ENCODE peak calls at places on chromosome 16, in six cellular contexts. D is fibroblast of lung, K is neural progenitor cell, J is DND-41, V is endothelial cell of umbilical vein, Y is PC-3. B is an unnamed sample.

GRCh38 chr16:53094013-53094630 is 39.3 kb downstream of the CHD9 start:
- DNase-seq in J (peak), D (no peak), V (peak), K (no peak), Y (peak), B (peak)

GRCh38 chr16:17364319-17365210 is 106.2 kb downstream of the XYLT1 start:
- DNase-seq in V (no peak), K (no peak), J (peak), D (peak), Y (no peak), B (no peak)

GRCh38 chr16:72805486-72805885 is 242.4 kb downstream of the ZFHX3 start:
- DNase-seq in V (no peak), K (no peak), Y (no peak), D (no peak), J (no peak), B (no peak)

GRCh38 chr16:65274576-65274975 is 152.7 kb upstream of the CDH11 start:
- DNase-seq in V (no peak), D (no peak), J (no peak), K (no peak), Y (peak), B (no peak)

GRCh38 chr16:17379121-17379571 is 91.6 kb downstream of the XYLT1 start:
- DNase-seq in Y (no peak), J (no peak), V (no peak), D (peak), K (no peak), B (no peak)

GRCh38 chr16:83995756-83996155 is 27.7 kb downstream of the NECAB2 start:
- DNase-seq in J (no peak), K (peak), D (peak), Y (no peak), V (no peak), B (peak)

GRCh38 chr16:49828545-49829267 is 27.2 kb downstream of the ZNF423 start:
- DNase-seq in Y (no peak), J (no peak), V (no peak), K (no peak), D (no peak), B (no peak)

GRCh38 chr16:27234603-27235002 is 31.3 kb downstream of the KDM8 start:
- DNase-seq in V (no peak), Y (no peak), J (no peak), D (no peak), K (no peak), B (no peak)

GRCh38 chr16:84603115-84603816 is 14.6 kb downstream of the COTL1 start:
- DNase-seq in V (peak), D (peak), J (no peak), Y (peak), K (no peak), B (peak)

GRCh38 chr16:1180772-1181714 is 28.1 kb downstream of the CACNA1H start:
- DNase-seq in K (peak), J (no peak), Y (no peak), V (no peak), D (no peak), B (no peak)

GRCh38 chr16:80150978-80151705 is 389.7 kb upstream of the DYNLRB2 start:
- DNase-seq in V (no peak), D (no peak), J (no peak), Y (no peak), K (no peak), B (no peak)
- H3K9ac ChIP-seq in V (no peak), D (no peak), J (no peak), Y (no peak), K (no peak), B (no peak)

GRCh38 chr16:16062023-16062932 is 112.9 kb downstream of the ABCC1 start:
- DNase-seq in V (no peak), D (peak), J (peak), Y (no peak), K (peak), B (no peak)
- H3K9ac ChIP-seq in V (no peak), D (peak), J (no peak), Y (no peak), K (no peak), B (no peak)

DNA sequence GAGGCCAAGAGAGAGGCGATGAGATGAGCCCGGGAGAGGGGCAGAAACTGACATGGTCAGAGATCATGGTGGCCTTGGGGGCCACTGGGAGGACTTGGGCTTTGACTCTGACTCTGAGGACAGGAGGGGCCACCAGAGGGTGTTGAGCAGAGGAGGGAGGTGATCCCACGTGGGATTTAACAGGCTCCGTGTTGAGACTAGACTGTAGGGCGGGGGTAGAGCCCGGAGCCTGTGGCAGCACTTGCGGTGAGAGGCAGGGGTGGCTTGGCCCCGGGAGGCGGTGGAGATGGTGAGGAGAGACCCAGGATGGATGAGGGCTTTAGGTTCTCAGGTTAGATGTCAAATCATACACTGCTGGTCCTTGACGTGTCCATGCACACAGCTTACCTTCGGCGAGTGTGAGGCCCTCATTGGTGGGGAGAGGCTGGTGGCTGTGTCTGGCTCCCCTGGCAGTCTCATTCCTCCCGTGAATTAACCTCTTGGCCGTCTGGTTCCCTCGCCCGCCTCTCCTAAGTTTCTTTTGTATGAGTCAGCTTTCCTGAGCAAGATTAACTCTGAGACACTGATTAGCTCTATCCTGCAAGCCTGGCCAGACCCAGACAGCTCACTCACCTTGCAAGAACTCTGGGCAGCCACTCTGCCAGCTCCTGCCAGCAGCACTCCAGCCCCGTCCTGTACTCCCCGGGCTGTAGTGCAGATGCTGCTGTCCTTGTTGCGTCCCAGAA is 39.7 kb downstream of the VPS35L start:
- DNase-seq in V (peak), J (no peak), Y (peak), D (peak), K (no peak), B (no peak)
- H3K9ac ChIP-seq in V (no peak), J (no peak), Y (no peak), D (no peak), K (no peak), B (no peak)

GRCh38 chr16:30609928-30610839 is at the start of gene ZNF689:
- DNase-seq in K (peak), Y (peak), V (peak), D (peak), J (peak), B (peak)
- H3K9ac ChIP-seq in K (peak), Y (peak), V (peak), D (peak), J (peak), B (peak)

GRCh38 chr16:67256701-67257230 is 8.0 kb downstream of the SLC9A5 start:
- DNase-seq in J (no peak), K (no peak), D (no peak), V (no peak), Y (no peak), B (no peak)

GRCh38 chr16:67258160-67258835 is 9.5 kb downstream of the SLC9A5 start:
- DNase-seq in Y (no peak), K (no peak), V (peak), D (no peak), J (no peak), B (no peak)

GRCh38 chr16:67257486-67258159 is 8.8 kb downstream of the SLC9A5 start:
- DNase-seq in V (no peak), D (no peak), Y (no peak), J (no peak), K (no peak), B (no peak)

GRCh38 chr16:67260426-67261063 is 11.8 kb downstream of the SLC9A5 start:
- DNase-seq in V (peak), K (peak), J (no peak), Y (peak), D (peak), B (peak)

DNA sequence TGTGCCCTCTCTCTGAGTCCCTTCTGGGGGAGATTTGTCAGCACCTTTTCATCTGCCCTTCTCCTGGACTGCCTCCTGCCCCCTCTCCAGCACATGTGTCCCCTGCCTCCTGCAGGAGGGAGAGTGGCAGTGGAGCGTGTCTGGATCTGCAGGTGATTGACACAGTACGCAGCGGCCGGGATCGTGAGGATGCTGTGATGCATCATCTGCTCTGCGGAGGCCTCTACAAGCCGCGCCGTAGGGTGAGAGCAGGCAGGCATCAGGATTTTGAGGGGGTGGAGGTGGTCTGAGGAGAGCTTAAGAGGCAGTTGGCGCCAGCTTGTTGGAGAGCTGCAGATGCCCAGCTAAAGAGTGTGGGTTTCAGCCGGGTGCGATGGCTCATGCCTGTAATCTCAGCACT is 10.9 kb downstream of the SLC9A5 start:
- DNase-seq in V (no peak), K (no peak), D (no peak), Y (no peak), J (no peak), B (no peak)
- H3K9ac ChIP-seq in V (no peak), K (no peak), D (no peak), Y (no peak), J (no peak), B (no peak)

GRCh38 chr16:55488306-55488705 is 9.3 kb downstream of the MMP2 start:
- DNase-seq in D (no peak), V (peak), K (no peak), J (no peak), Y (no peak), B (no peak)

GRCh38 chr16:55489956-55490265 is 10.9 kb downstream of the MMP2 start:
- DNase-seq in Y (no peak), K (no peak), J (no peak), V (no peak), D (no peak), B (no peak)

GRCh38 chr16:55489119-55489955 is 10.3 kb downstream of the MMP2 start:
- DNase-seq in D (no peak), Y (no peak), V (no peak), K (no peak), J (no peak), B (no peak)

GRCh38 chr16:55491691-55492090 is 12.7 kb downstream of the MMP2 start:
- DNase-seq in J (no peak), K (no peak), D (no peak), Y (no peak), V (no peak), B (peak)

GRCh38 chr16:55490301-55490700 is 11.3 kb downstream of the MMP2 start:
- DNase-seq in V (no peak), K (no peak), Y (no peak), D (no peak), J (no peak), B (no peak)
- H3K9ac ChIP-seq in V (no peak), K (no peak), Y (no peak), D (no peak), J (no peak), B (no peak)

GRCh38 chr16:14244344-14245010 is 173.4 kb downstream of the MRTFB start:
- DNase-seq in V (no peak), K (no peak), Y (no peak), D (peak), J (no peak), B (no peak)
- H3K9ac ChIP-seq in V (no peak), K (no peak), Y (no peak), D (no peak), J (no peak), B (no peak)

GRCh38 chr16:89176147-89176690 is 4.7 kb downstream of the CDH15 start:
- DNase-seq in J (no peak), V (no peak), D (no peak), K (no peak), Y (no peak), B (no peak)
- H3K9ac ChIP-seq in J (no peak), V (no peak), D (no peak), K (no peak), Y (no peak), B (no peak)

GRCh38 chr16:46882304-46882939 is 1.7 kb upstream of the GPT2 start:
- DNase-seq in J (no peak), V (no peak), D (no peak), Y (no peak), K (no peak), B (no peak)

GRCh38 chr16:46884513-46885293 is 541 bp downstream of the GPT2 start:
- DNase-seq in K (peak), D (no peak), V (peak), J (no peak), Y (no peak), B (no peak)

GRCh38 chr16:46883353-46883689 is 841 bp upstream of the GPT2 start:
- DNase-seq in K (peak), V (no peak), D (no peak), Y (no peak), J (no peak), B (peak)

GRCh38 chr16:46883690-46884512 is at the start of gene GPT2:
- DNase-seq in V (peak), D (peak), J (peak), Y (peak), K (peak), B (peak)

DNA sequence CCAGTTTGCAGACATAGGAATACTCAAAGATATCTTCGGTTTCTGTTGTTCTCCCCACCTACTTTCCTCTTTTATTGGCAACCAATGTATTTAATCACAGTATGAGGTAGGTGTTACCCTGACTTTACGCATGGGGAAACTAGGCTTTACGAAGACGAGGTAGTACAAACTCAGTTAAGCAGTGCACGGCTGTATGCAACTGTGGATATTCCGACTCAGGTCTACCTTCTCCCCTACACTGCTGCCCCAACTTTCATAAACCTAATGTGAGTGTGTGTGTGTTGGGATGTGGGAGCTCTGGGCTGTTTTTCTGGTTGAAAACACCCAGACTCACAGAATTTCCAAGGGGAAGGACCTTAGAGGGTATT is 1.2 kb upstream of the GPT2 start:
- DNase-seq in D (no peak), J (no peak), K (no peak), Y (no peak), V (no peak), B (no peak)
- H3K9ac ChIP-seq in D (no peak), J (no peak), K (no peak), Y (no peak), V (no peak), B (no peak)

B was measured in colonic mucosa.